ENCODE peak calls at places on chromosomes 7 and 10, in nine cellular contexts. One of them, this sample, is unnamed.

GRCh38 chr7:45013465-45013967 is 13.5 kb downstream of the CCM2 start:
- DNase-seq in GM12865: no peak
- DNase-seq in T1000: no peak
- DNase-seq in cardiac fibroblast: no peak
- DNase-seq in hepatic stellate cell: no peak
- DNase-seq in mucosa of gallbladder: no peak
- DNase-seq in SK-N-MC: no peak
- DNase-seq in left colon: no peak
- DNase-seq in fibroblast of the conjunctiva: no peak
- DNase-seq in this sample: no peak

GRCh38 chr10:133163889-133164815 is 4.1 kb downstream of the KNDC1 start:
- DNase-seq in cardiac fibroblast: no peak
- DNase-seq in mucosa of gallbladder: no peak
- DNase-seq in T1000: no peak
- DNase-seq in GM12865: no peak
- DNase-seq in SK-N-MC: no peak
- DNase-seq in fibroblast of the conjunctiva: no peak
- DNase-seq in hepatic stellate cell: no peak
- DNase-seq in left colon: peak
- DNase-seq in this sample: no peak

GRCh38 chr10:37125191-37125732 is at the start of gene ANKRD30A:
- DNase-seq in cardiac fibroblast: no peak
- DNase-seq in mucosa of gallbladder: no peak
- DNase-seq in SK-N-MC: no peak
- DNase-seq in T1000: no peak
- DNase-seq in fibroblast of the conjunctiva: no peak
- DNase-seq in hepatic stellate cell: no peak
- DNase-seq in left colon: no peak
- DNase-seq in GM12865: no peak
- DNase-seq in this sample: no peak

GRCh38 chr7:44735403-44736165 is 13.1 kb upstream of the ZMIZ2 start:
- DNase-seq in GM12865: peak
- DNase-seq in mucosa of gallbladder: no peak
- DNase-seq in left colon: no peak
- DNase-seq in SK-N-MC: no peak
- DNase-seq in cardiac fibroblast: peak
- DNase-seq in T1000: peak
- DNase-seq in hepatic stellate cell: peak
- DNase-seq in fibroblast of the conjunctiva: peak
- DNase-seq in this sample: peak

GRCh38 chr10:13707156-13707881 is 120.6 kb downstream of the PRPF18 start:
- DNase-seq in T1000: peak
- DNase-seq in SK-N-MC: no peak
- DNase-seq in cardiac fibroblast: peak
- DNase-seq in fibroblast of the conjunctiva: peak
- DNase-seq in hepatic stellate cell: peak
- DNase-seq in GM12865: peak
- DNase-seq in left colon: peak
- DNase-seq in mucosa of gallbladder: peak
- DNase-seq in this sample: peak

GRCh38 chr7:142571581-142571980 is 177.7 kb upstream of the PRSS1 start:
- DNase-seq in cardiac fibroblast: no peak
- DNase-seq in GM12865: no peak
- DNase-seq in left colon: no peak
- DNase-seq in fibroblast of the conjunctiva: no peak
- DNase-seq in mucosa of gallbladder: no peak
- DNase-seq in hepatic stellate cell: no peak
- DNase-seq in SK-N-MC: no peak
- DNase-seq in T1000: no peak
- DNase-seq in this sample: no peak

GRCh38 chr10:129850790-129851189 is 113.3 kb downstream of the EBF3 start:
- DNase-seq in GM12865: no peak
- DNase-seq in SK-N-MC: no peak
- DNase-seq in left colon: no peak
- DNase-seq in hepatic stellate cell: no peak
- DNase-seq in cardiac fibroblast: no peak
- DNase-seq in T1000: no peak
- DNase-seq in mucosa of gallbladder: no peak
- DNase-seq in fibroblast of the conjunctiva: no peak
- DNase-seq in this sample: no peak

GRCh38 chr7:27210441-27211083 is 10.7 kb upstream of the HOXA13 start:
- DNase-seq in SK-N-MC: no peak
- DNase-seq in mucosa of gallbladder: peak
- DNase-seq in fibroblast of the conjunctiva: peak
- DNase-seq in hepatic stellate cell: peak
- DNase-seq in T1000: no peak
- DNase-seq in GM12865: peak
- DNase-seq in cardiac fibroblast: peak
- DNase-seq in left colon: peak
- DNase-seq in this sample: peak

GRCh38 chr7:25775999-25776736 is 375.8 kb upstream of the NFE2L3 start:
- DNase-seq in fibroblast of the conjunctiva: no peak
- DNase-seq in cardiac fibroblast: no peak
- DNase-seq in left colon: no peak
- DNase-seq in SK-N-MC: no peak
- DNase-seq in T1000: no peak
- DNase-seq in hepatic stellate cell: no peak
- DNase-seq in mucosa of gallbladder: no peak
- DNase-seq in GM12865: no peak
- DNase-seq in this sample: no peak

GRCh38 chr10:69434926-69435325 is 16.3 kb upstream of the TSPAN15 start:
- DNase-seq in T1000: no peak
- DNase-seq in cardiac fibroblast: no peak
- DNase-seq in fibroblast of the conjunctiva: no peak
- DNase-seq in GM12865: no peak
- DNase-seq in left colon: no peak
- DNase-seq in mucosa of gallbladder: no peak
- DNase-seq in SK-N-MC: no peak
- DNase-seq in hepatic stellate cell: no peak
- DNase-seq in this sample: no peak

GRCh38 chr10:103855424-103855823 is at the start of gene SH3PXD2A:
- DNase-seq in hepatic stellate cell: peak
- DNase-seq in SK-N-MC: no peak
- DNase-seq in left colon: no peak
- DNase-seq in cardiac fibroblast: no peak
- DNase-seq in mucosa of gallbladder: no peak
- DNase-seq in T1000: peak
- DNase-seq in fibroblast of the conjunctiva: no peak
- DNase-seq in GM12865: no peak
- DNase-seq in this sample: peak

GRCh38 chr10:103546401-103546800 is 52.9 kb downstream of the NEURL1 start:
- DNase-seq in hepatic stellate cell: no peak
- DNase-seq in fibroblast of the conjunctiva: no peak
- DNase-seq in T1000: no peak
- DNase-seq in cardiac fibroblast: no peak
- DNase-seq in mucosa of gallbladder: no peak
- DNase-seq in SK-N-MC: no peak
- DNase-seq in left colon: no peak
- DNase-seq in GM12865: no peak
- DNase-seq in this sample: no peak

GRCh38 chr7:35787925-35788324 is 12.9 kb upstream of the SEPTIN7 start:
- DNase-seq in fibroblast of the conjunctiva: no peak
- DNase-seq in mucosa of gallbladder: no peak
- DNase-seq in left colon: no peak
- DNase-seq in SK-N-MC: no peak
- DNase-seq in cardiac fibroblast: no peak
- DNase-seq in GM12865: no peak
- DNase-seq in hepatic stellate cell: no peak
- DNase-seq in T1000: no peak
- DNase-seq in this sample: no peak

This sample was measured in AG08395.